ENCODE peak calls at places on chromosomes 5 and 9, in six cellular contexts. A, G, N, P, K and I are unnamed samples.

GRCh38 chr5:139131062-139131856 is 66.9 kb downstream of the SIL1 start:
- DNase-seq in K (no peak), N (no peak), A (no peak), G (no peak), P (no peak), I (peak; percentile 83)

GRCh38 chr9:136694163-136694864 is 7.1 kb upstream of the AGPAT2 start:
- DNase-seq in K (peak; percentile 81), P (peak; percentile 82), N (peak; percentile 84), G (no peak), A (peak; percentile 63), I (no peak)

GRCh38 chr9:81540142-81540701 is 149.1 kb downstream of the TLE1 start:
- DNase-seq in N (no peak), A (no peak), K (no peak), G (no peak), P (no peak), I (no peak)

GRCh38 chr5:149200355-149200754 is 59.1 kb downstream of the ABLIM3 start:
- DNase-seq in P (no peak), N (no peak), K (no peak), G (no peak), A (no peak), I (no peak)

GRCh38 chr5:96781734-96782064 is 26.0 kb downstream of the ERAP1 start:
- DNase-seq in A (no peak), P (no peak), K (no peak), G (no peak), N (no peak), I (no peak)

GRCh38 chr5:111261610-111262009 is 37.4 kb downstream of the CAMK4 start:
- DNase-seq in K (no peak), A (peak; percentile 31), P (no peak), N (no peak), G (no peak), I (no peak)

GRCh38 chr9:105883847-105884246 is 189.5 kb downstream of the TMEM38B start:
- DNase-seq in K (no peak), G (no peak), N (no peak), P (no peak), A (no peak), I (no peak)

GRCh38 chr5:158392753-158393152 is 533.8 kb upstream of the CLINT1 start:
- DNase-seq in K (no peak), P (no peak), N (no peak), A (peak; percentile 82), G (no peak), I (no peak)

GRCh38 chr5:83025690-83026472 is 51.3 kb downstream of the TMEM167A start:
- DNase-seq in G (peak; percentile 17), N (no peak), K (peak; percentile 39), A (no peak), P (no peak), I (no peak)

GRCh38 chr9:98516897-98517503 is 191.7 kb downstream of the GABBR2 start:
- DNase-seq in G (no peak), K (peak; percentile 15), N (no peak), A (no peak), P (no peak), I (no peak)

GRCh38 chr9:120854596-120855327 is 12.0 kb upstream of the PSMD5 start:
- DNase-seq in A (no peak), G (no peak), P (no peak), N (no peak), K (no peak), I (no peak)

GRCh38 chr5:64514620-64515019 is 8.8 kb downstream of the RGS7BP start:
- DNase-seq in K (no peak), N (no peak), A (no peak), G (no peak), P (no peak), I (no peak)

GRCh38 chr5:80793354-80793753 is 138.6 kb upstream of the DHFR start:
- DNase-seq in A (peak; percentile 4), G (peak; percentile 41), K (no peak), N (no peak), P (no peak), I (no peak)

GRCh38 chr5:79202076-79202475 is 33.9 kb upstream of the JMY start:
- DNase-seq in G (peak; percentile 60), A (peak; percentile 77), K (no peak), P (no peak), N (no peak), I (no peak)

GRCh38 chr9:15513335-15513734 is 2.6 kb upstream of the PSIP1 start:
- DNase-seq in N (no peak), A (peak; percentile 50), K (peak; percentile 80), G (no peak), P (no peak), I (no peak)

GRCh38 chr5:11780641-11781345 is 123.5 kb downstream of the CTNND2 start:
- DNase-seq in P (no peak), K (no peak), G (no peak), N (no peak), A (no peak), I (no peak)

GRCh38 chr5:174724484-174725260 is at the start of gene MSX2:
- DNase-seq in A (peak; percentile 77), P (peak; percentile 69), K (peak; percentile 91), N (peak; percentile 88), G (peak; percentile 64), I (peak; percentile 91)

GRCh38 chr5:34550977-34551376 is 105.2 kb upstream of the RAI14 start:
- DNase-seq in G (no peak), K (no peak), A (no peak), N (no peak), P (no peak), I (no peak)

GRCh38 chr5:43601454-43602260 is 1.3 kb upstream of the NNT start:
- DNase-seq in K (no peak), N (no peak), P (no peak), G (no peak), A (peak; percentile 42), I (no peak)

GRCh38 chr9:84621811-84622210 is 47.7 kb upstream of the NTRK2 start:
- DNase-seq in G (no peak), N (no peak), K (no peak), A (no peak), P (no peak), I (no peak)

GRCh38 chr5:111116550-111116949 is 24.4 kb downstream of the WDR36 start:
- DNase-seq in G (no peak), A (no peak), N (no peak), K (no peak), P (no peak), I (no peak)

GRCh38 chr5:136769900-136770684 is 404.7 kb upstream of the TRPC7 start:
- DNase-seq in A (peak; percentile 79), G (no peak), P (no peak), K (peak; percentile 86), N (peak; percentile 53), I (peak; percentile 84)

GRCh38 chr5:170468633-170469032 is 35.2 kb upstream of the KCNIP1 start:
- DNase-seq in K (no peak), A (no peak), N (no peak), G (no peak), P (no peak), I (no peak)

GRCh38 chr5:28766565-28767158 is 1728.3 kb upstream of the CDH9 start:
- DNase-seq in N (no peak), G (no peak), A (peak; percentile 73), P (no peak), K (no peak), I (no peak)

GRCh38 chr5:123673107-123673506 is 161.1 kb downstream of the CSNK1G3 start:
- DNase-seq in G (no peak), A (no peak), P (no peak), K (peak; percentile 27), N (no peak), I (no peak)

GRCh38 chr5:76691470-76692273 is 24.3 kb upstream of the F2R start:
- DNase-seq in A (no peak), G (no peak), K (no peak), N (no peak), P (no peak), I (no peak)

GRCh38 chr5:135578685-135579341 is at the start of gene CXCL14:
- DNase-seq in P (no peak), K (peak; percentile 83), N (peak; percentile 55), A (no peak), G (no peak), I (peak; percentile 84)

GRCh38 chr5:134846641-134846960 is 833 bp downstream of the C5orf24 start:
- DNase-seq in K (no peak), P (no peak), A (peak; percentile 7), G (peak; percentile 2), N (no peak), I (no peak)

GRCh38 chr5:35009059-35009458 is 38.7 kb downstream of the AGXT2 start:
- DNase-seq in K (no peak), A (no peak), P (no peak), G (no peak), N (no peak), I (no peak)

GRCh38 chr9:124501771-124502320 is 5.4 kb downstream of the NR5A1 start:
- DNase-seq in N (no peak), K (no peak), G (no peak), A (no peak), P (no peak), I (peak; percentile 42)

GRCh38 chr5:55932700-55933099 is 62.1 kb downstream of the IL6ST start:
- DNase-seq in K (no peak), P (no peak), N (no peak), G (no peak), A (no peak), I (no peak)

GRCh38 chr9:33030285-33030684 is 5.2 kb downstream of the DNAJA1 start:
- DNase-seq in A (no peak), N (no peak), G (no peak), P (no peak), K (no peak), I (no peak)
- H3K4me1 ChIP-seq in A (peaks cover 34% of the 10 kb centered on the region), N (peaks cover 62% of the 10 kb centered on the region), G (peaks cover 18% of the 10 kb centered on the region), P (no peaks in the 10 kb centered on the region), K (no peaks in the 10 kb centered on the region), I (peaks cover 5% of the 10 kb centered on the region)

GRCh38 chr5:53071298-53071697 is 38.3 kb downstream of the MOCS2 start:
- DNase-seq in A (no peak), N (no peak), P (no peak), K (no peak), G (no peak), I (no peak)
- H3K27ac ChIP-seq in A (no peak overlapping the region), N (no peak overlapping the region), P (no peak overlapping the region), K (no peak overlapping the region), G (no peak overlapping the region), I (no peak overlapping the region)

DNA sequence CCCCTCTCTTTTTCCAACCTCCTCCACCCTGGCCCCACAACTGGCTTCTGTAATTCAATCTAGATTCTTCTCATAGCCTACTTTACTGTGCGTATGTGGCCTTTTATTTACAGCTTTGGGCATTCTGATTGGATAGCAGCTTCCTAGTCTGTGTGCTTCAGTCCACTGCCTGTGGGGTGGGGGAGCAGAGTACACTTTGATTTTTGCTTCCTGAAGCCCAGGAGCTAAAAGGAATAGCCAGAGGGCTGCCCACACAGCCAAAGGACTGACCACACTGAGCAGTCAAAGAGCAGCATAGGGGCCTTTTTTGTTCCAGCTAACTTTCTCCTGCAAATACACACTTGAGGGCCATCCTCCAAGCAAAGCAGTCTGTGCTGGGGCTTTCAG is 30.5 kb downstream of the RUSC2 start:
- DNase-seq in G (no peak), P (no peak), K (no peak), N (no peak), A (no peak), I (no peak)
- H3K4me1 ChIP-seq in G (peaks cover 42% of the 10 kb centered on the region), P (peaks cover 7% of the 10 kb centered on the region), K (peaks cover 17% of the 10 kb centered on the region), N (peaks cover 72% of the 10 kb centered on the region), A (peaks cover 59% of the 10 kb centered on the region), I (peaks cover 21% of the 10 kb centered on the region)

GRCh38 chr9:38042626-38043359 is 26.2 kb downstream of the SHB start:
- DNase-seq in N (no peak), A (no peak), P (no peak), K (no peak), G (no peak), I (no peak)
- H3K27ac ChIP-seq in N (no peak overlapping the region), A (no peak overlapping the region), P (no peak overlapping the region), K (no peak overlapping the region), G (no peak overlapping the region), I (peak overlapping the region; percentile 29)